ENCODE peak calls at places on chromosomes 2 and 18, in four cellular contexts. One of them, this sample, is unnamed.

GRCh38 chr2:25042321-25043240 is 705 bp downstream of the EFR3B start:
- DNase-seq in T-helper 2 cell: peak; percentile 12
- DNase-seq in LHCN-M2: peak; percentile 9
- DNase-seq in ACHN: peak; percentile 38
- DNase-seq in this sample: no peak

GRCh38 chr2:61423714-61424113 is 47.2 kb downstream of the USP34 start:
- DNase-seq in T-helper 2 cell: no peak
- DNase-seq in LHCN-M2: peak; percentile 74
- DNase-seq in ACHN: no peak
- DNase-seq in this sample: no peak

GRCh38 chr2:162435676-162436075 is 91.7 kb downstream of the GCA start:
- DNase-seq in T-helper 2 cell: no peak
- DNase-seq in LHCN-M2: peak; percentile 6
- DNase-seq in ACHN: no peak
- DNase-seq in this sample: no peak

GRCh38 chr2:84854835-84855234 is 26.0 kb downstream of the TRABD2A start:
- DNase-seq in LHCN-M2: no peak
- DNase-seq in T-helper 2 cell: no peak
- DNase-seq in ACHN: no peak
- DNase-seq in this sample: no peak

GRCh38 chr18:68454511-68455228 is 260.2 kb downstream of the TMX3 start:
- DNase-seq in LHCN-M2: peak; percentile 85
- DNase-seq in T-helper 2 cell: no peak
- DNase-seq in ACHN: no peak
- DNase-seq in this sample: no peak

GRCh38 chr18:46310258-46310657 is 206.1 kb downstream of the HAUS1 start:
- DNase-seq in T-helper 2 cell: no peak
- DNase-seq in LHCN-M2: no peak
- DNase-seq in ACHN: no peak
- DNase-seq in this sample: no peak

GRCh38 chr18:63869374-63869773 is 18.1 kb upstream of the SERPINB2 start:
- DNase-seq in ACHN: no peak
- DNase-seq in LHCN-M2: peak; percentile 79
- DNase-seq in T-helper 2 cell: no peak
- DNase-seq in this sample: no peak

GRCh38 chr18:68083131-68083530 is 566.6 kb upstream of the DSEL start:
- DNase-seq in LHCN-M2: peak; percentile 78
- DNase-seq in ACHN: no peak
- DNase-seq in T-helper 2 cell: no peak
- DNase-seq in this sample: peak; percentile 78

GRCh38 chr18:39675358-39675757 is 2109.8 kb upstream of the CELF4 start:
- DNase-seq in LHCN-M2: peak; percentile 48
- DNase-seq in T-helper 2 cell: no peak
- DNase-seq in ACHN: no peak
- DNase-seq in this sample: no peak

GRCh38 chr18:9916067-9916684 is 2.4 kb downstream of the VAPA start:
- DNase-seq in ACHN: no peak
- DNase-seq in T-helper 2 cell: no peak
- DNase-seq in LHCN-M2: no peak
- DNase-seq in this sample: no peak

GRCh38 chr2:9069496-9069991 is 66.1 kb upstream of the MBOAT2 start:
- DNase-seq in T-helper 2 cell: no peak
- DNase-seq in ACHN: no peak
- DNase-seq in LHCN-M2: peak; percentile 14
- DNase-seq in this sample: no peak

GRCh38 chr18:23515911-23516546 is 12.7 kb downstream of the RMC1 start:
- DNase-seq in T-helper 2 cell: peak; percentile 78
- DNase-seq in LHCN-M2: peak; percentile 67
- DNase-seq in ACHN: peak; percentile 80
- DNase-seq in this sample: no peak

GRCh38 chr2:39213015-39213414 is 30.8 kb downstream of the CDKL4 start:
- DNase-seq in T-helper 2 cell: no peak
- DNase-seq in LHCN-M2: no peak
- DNase-seq in ACHN: no peak
- DNase-seq in this sample: no peak

GRCh38 chr2:9146656-9147055 is 60.0 kb upstream of the ASAP2 start:
- DNase-seq in T-helper 2 cell: no peak
- DNase-seq in ACHN: no peak
- DNase-seq in LHCN-M2: no peak
- DNase-seq in this sample: no peak

GRCh38 chr2:13654416-13654815 is 937.7 kb downstream of the TRIB2 start:
- DNase-seq in LHCN-M2: no peak
- DNase-seq in ACHN: no peak
- DNase-seq in T-helper 2 cell: no peak
- DNase-seq in this sample: no peak

GRCh38 chr2:100606740-100607343 is 44.0 kb downstream of the PDCL3 start:
- DNase-seq in ACHN: peak; percentile 40
- DNase-seq in T-helper 2 cell: peak; percentile 46
- DNase-seq in LHCN-M2: peak; percentile 24
- DNase-seq in this sample: no peak

GRCh38 chr2:197431858-197432257 is 3.0 kb downstream of the SF3B1 start:
- DNase-seq in LHCN-M2: no peak
- DNase-seq in ACHN: no peak
- DNase-seq in T-helper 2 cell: no peak
- DNase-seq in this sample: no peak

GRCh38 chr2:8324164-8324848 is 357.6 kb upstream of the ID2 start:
- DNase-seq in T-helper 2 cell: peak; percentile 90
- DNase-seq in ACHN: no peak
- DNase-seq in LHCN-M2: peak; percentile 48
- DNase-seq in this sample: no peak

GRCh38 chr18:58497845-58498244 is 131.0 kb downstream of the ALPK2 start:
- DNase-seq in T-helper 2 cell: no peak
- DNase-seq in ACHN: no peak
- DNase-seq in LHCN-M2: no peak
- DNase-seq in this sample: no peak

GRCh38 chr2:19942199-19942598 is 40.4 kb upstream of the TTC32 start:
- DNase-seq in ACHN: no peak
- DNase-seq in LHCN-M2: no peak
- DNase-seq in T-helper 2 cell: no peak
- DNase-seq in this sample: no peak

GRCh38 chr2:74228772-74229171 is 30.4 kb downstream of the MTHFD2 start:
- DNase-seq in LHCN-M2: no peak
- DNase-seq in T-helper 2 cell: no peak
- DNase-seq in ACHN: no peak
- DNase-seq in this sample: no peak

GRCh38 chr2:186716899-186717811 is 23.3 kb downstream of the FAM171B start:
- DNase-seq in ACHN: no peak
- DNase-seq in T-helper 2 cell: no peak
- DNase-seq in LHCN-M2: peak; percentile 10
- DNase-seq in this sample: no peak